ENCODE peak calls at places on chromosomes 11 and 22, in five cellular contexts. K, D, G, R and F are unnamed samples.

GRCh38 chr22:47847281-47847890 is 1084.9 kb downstream of the TBC1D22A start:
- DNase-seq in K (no peak), D (no peak), G (no peak), R (no peak), F (no peak)

GRCh38 chr11:68659158-68659921 is 25.0 kb upstream of the GAL start:
- DNase-seq in K (no peak), D (peak; percentile 94), G (no peak), R (peak; percentile 85), F (peak; percentile 72)

GRCh38 chr22:37986371-37986770 is 2.0 kb upstream of the SOX10 start:
- DNase-seq in K (no peak), D (no peak), G (no peak), R (no peak), F (no peak)

GRCh38 chr11:118916842-118917388 is 8.8 kb downstream of the BCL9L start:
- DNase-seq in K (peak; percentile 59), D (no peak), G (no peak), R (peak; percentile 85), F (no peak)

GRCh38 chr11:1209371-1210057 is 13.4 kb upstream of the MUC5B start:
- DNase-seq in K (no peak), D (no peak), G (no peak), R (no peak), F (no peak)

GRCh38 chr22:47308886-47309285 is 546.4 kb downstream of the TBC1D22A start:
- DNase-seq in K (no peak), D (no peak), G (no peak), R (no peak), F (no peak)

GRCh38 chr11:133966924-133967598 is 10.3 kb upstream of the IGSF9B start:
- DNase-seq in K (peak; percentile 30), D (no peak), G (peak; percentile 38), R (no peak), F (no peak)

GRCh38 chr11:37322333-37323194 is 724.5 kb upstream of the RAG2 start:
- DNase-seq in K (no peak), D (no peak), G (no peak), R (no peak), F (no peak)

GRCh38 chr11:103877221-103877620 is 159.2 kb upstream of the DDI1 start:
- DNase-seq in K (no peak), D (no peak), G (no peak), R (peak; percentile 13), F (no peak)

GRCh38 chr11:69894126-69895047 is 75.2 kb upstream of the FGF3 start:
- DNase-seq in K (no peak), D (no peak), G (no peak), R (no peak), F (no peak)

GRCh38 chr22:31800065-31800464 is 46.2 kb downstream of the DEPDC5 start:
- DNase-seq in K (no peak), D (no peak), G (no peak), R (no peak), F (peak; percentile 57)

GRCh38 chr11:73340164-73340563 is 32.1 kb downstream of the ARHGEF17 start:
- DNase-seq in K (no peak), D (no peak), G (no peak), R (no peak), F (no peak)

GRCh38 chr22:48753752-48754517 is 1073.7 kb downstream of the BRD1 start:
- DNase-seq in K (no peak), D (no peak), G (peak; percentile 15), R (no peak), F (no peak)

GRCh38 chr22:44284711-44285110 is 28.0 kb downstream of the SHISAL1 start:
- DNase-seq in K (no peak), D (no peak), G (no peak), R (no peak), F (no peak)

GRCh38 chr11:117856252-117856651 is 20.2 kb downstream of the FXYD6 start:
- DNase-seq in K (no peak), D (no peak), G (peak; percentile 11), R (no peak), F (no peak)

GRCh38 chr11:113862430-113862829 is 12.9 kb downstream of the USP28 start:
- DNase-seq in K (no peak), D (no peak), G (no peak), R (no peak), F (peak; percentile 13)

GRCh38 chr11:66744485-66745355 is 15.7 kb upstream of the SPTBN2 start:
- DNase-seq in K (peak; percentile 88), D (peak; percentile 62), G (peak; percentile 88), R (peak; percentile 93), F (peak; percentile 89)

GRCh38 chr11:66743271-66743968 is 14.4 kb upstream of the SPTBN2 start:
- DNase-seq in K (no peak), D (no peak), G (peak; percentile 73), R (no peak), F (peak; percentile 97)

GRCh38 chr11:66747480-66747879 is 18.5 kb upstream of the SPTBN2 start:
- DNase-seq in K (no peak), D (no peak), G (no peak), R (no peak), F (no peak)

GRCh38 chr11:66749091-66749490 is 20.1 kb upstream of the SPTBN2 start:
- DNase-seq in K (no peak), D (no peak), G (no peak), R (no peak), F (no peak)

DNA sequence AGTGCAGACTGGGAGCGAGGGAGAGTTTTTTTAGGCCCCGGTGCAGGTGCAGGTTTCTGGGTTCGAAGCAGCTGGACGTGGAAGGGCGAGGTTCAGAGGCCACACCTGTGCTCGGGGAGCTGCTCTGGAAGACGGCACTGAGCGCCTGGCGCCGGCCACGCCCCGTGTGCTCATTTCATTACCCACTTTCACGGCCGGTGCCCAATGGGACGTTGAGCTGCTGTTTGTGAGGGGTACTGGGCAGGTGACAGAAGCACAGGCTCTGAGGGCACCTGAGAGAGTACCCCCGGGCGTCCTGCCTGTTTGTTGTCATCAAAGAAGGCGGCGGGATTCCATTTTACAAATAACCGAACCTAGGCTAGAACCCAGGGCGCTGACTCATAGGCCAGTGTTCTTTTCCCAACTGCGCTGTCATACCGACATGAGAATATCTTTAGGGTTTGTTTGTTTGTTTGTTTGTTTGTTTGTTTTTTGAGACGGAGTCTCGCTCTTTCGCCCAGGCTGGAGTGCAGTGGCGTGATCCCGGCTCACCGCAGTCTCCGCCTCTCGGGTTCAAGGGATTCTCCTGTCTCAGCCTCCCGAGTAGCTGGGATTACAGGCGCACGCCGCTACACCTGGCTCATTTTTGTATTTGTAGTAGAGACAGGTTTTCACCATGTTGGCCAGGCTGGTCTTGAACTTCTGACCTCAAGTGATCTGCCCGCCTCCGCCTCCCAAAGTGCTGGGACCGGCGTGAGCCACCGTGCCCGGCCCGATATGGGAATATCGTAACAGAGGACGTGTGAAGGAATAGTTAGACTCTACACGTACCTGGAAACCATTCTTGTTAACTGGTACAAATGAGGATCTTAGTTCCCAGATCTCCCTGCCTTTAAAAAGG is 16.6 kb upstream of the SPTBN2 start:
- DNase-seq in K (no peak), D (no peak), G (peak; percentile 49), R (peak; percentile 66), F (peak; percentile 41)
- H3K27ac ChIP-seq in K (no peak overlapping the region), D (peak overlapping the region; percentile 84), G (peak overlapping the region; percentile 89), R (peak overlapping the region; percentile 72), F (peak overlapping the region; percentile 99)

GRCh38 chr11:76512851-76513653 is 68.2 kb downstream of the EMSY start:
- DNase-seq in K (peak; percentile 29), D (no peak), G (no peak), R (peak; percentile 26), F (no peak)
- TF ChIP-seq CTCF in K (peak; percentile 49), D (peak; percentile 37), G (no peak), R (peak; percentile 60), F (peak; percentile 25)

GRCh38 chr11:45698777-45699497 is 33.5 kb upstream of the CHST1 start:
- DNase-seq in K (no peak), D (no peak), G (no peak), R (no peak), F (no peak)
- H3K27ac ChIP-seq in K (no peak overlapping the region), D (no peak overlapping the region), G (no peak overlapping the region), R (no peak overlapping the region), F (no peak overlapping the region)

GRCh38 chr11:83292709-83293435 is 6.7 kb upstream of the CCDC90B start:
- DNase-seq in K (peak; percentile 71), D (peak; percentile 66), G (no peak), R (peak; percentile 83), F (peak; percentile 66)
- TF ChIP-seq CTCF in K (peak; percentile 81), D (peak; percentile 75), G (peak; percentile 75), R (peak; percentile 74), F (peak; percentile 73)

DNA sequence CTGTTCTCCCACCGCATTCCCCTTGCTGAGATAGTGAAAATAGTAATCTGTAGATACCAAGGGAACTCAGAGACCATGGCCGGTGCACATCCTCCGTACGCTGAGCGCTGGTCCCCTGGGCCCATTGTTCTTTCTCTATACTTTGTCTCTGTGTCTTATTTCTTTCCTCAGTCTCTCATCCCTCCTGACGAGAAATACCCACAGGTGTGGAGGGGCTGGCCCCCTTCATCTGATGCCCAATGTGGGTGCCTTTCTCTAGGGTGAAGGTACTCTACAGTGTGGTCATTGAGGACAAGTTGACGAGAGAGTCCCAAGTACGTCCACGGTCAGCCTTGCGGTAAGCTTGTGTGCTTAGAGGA is 41.6 kb downstream of the IGLL1 start:
- DNase-seq in K (no peak), D (no peak), G (no peak), R (no peak), F (no peak)
- H3K27ac ChIP-seq in K (peak overlapping the region; percentile 95), D (peak overlapping the region; percentile 25), G (no peak overlapping the region), R (peak overlapping the region; percentile 98), F (no peak overlapping the region)

GRCh38 chr11:31240340-31240904 is 129.1 kb downstream of the DCDC1 start:
- DNase-seq in K (peak; percentile 70), D (peak; percentile 22), G (no peak), R (peak; percentile 66), F (no peak)
- TF ChIP-seq CTCF in K (peak; percentile 63), D (peak; percentile 50), G (no peak), R (peak; percentile 70), F (peak; percentile 32)

GRCh38 chr11:10709299-10710086 is 15.9 kb upstream of the IRAG1 start:
- DNase-seq in K (no peak), D (no peak), G (no peak), R (no peak), F (no peak)
- H3K27ac ChIP-seq in K (no peak overlapping the region), D (no peak overlapping the region), G (peak overlapping the region; percentile 25), R (peak overlapping the region; percentile 49), F (no peak overlapping the region)

GRCh38 chr11:7833527-7833926 is 36.8 kb upstream of the OR5P2 start:
- DNase-seq in K (no peak), D (no peak), G (no peak), R (no peak), F (no peak)
- TF ChIP-seq CTCF in K (no peak), D (no peak), G (no peak), R (no peak), F (no peak)

GRCh38 chr11:95363189-95363588 is 132.2 kb upstream of the SESN3 start:
- DNase-seq in K (no peak), D (no peak), G (no peak), R (no peak), F (no peak)
- H3K27ac ChIP-seq in K (no peak overlapping the region), D (no peak overlapping the region), G (no peak overlapping the region), R (no peak overlapping the region), F (no peak overlapping the region)